ENCODE peak calls at places on chromosomes 5 and 9, in ten cellular contexts. Y is SW480; T is AG04450; Z is dorsolateral prefrontal cortex; E is H9; M is NCI-H1092; P is iris pigment epithelial cell; V is tibial nerve; J is A172; S is stimulated activated CD8-positive, alpha-beta memory T cell treated with anti-CD3 and anti-CD28 coated beads, Interleukin-4, amount 100 ng/mL, for 24 hours. B is an unnamed sample.

GRCh38 chr5:78803386-78803785 is 154.8 kb upstream of the LHFPL2 start:
- DNase-seq in Y (no peak), T (no peak), Z (peak; percentile 76), E (no peak), M (no peak), P (no peak), V (peak; percentile 34), J (no peak), S (no peak), B (peak; percentile 58)

GRCh38 chr9:109935406-109936087 is 155.5 kb downstream of the PALM2AKAP2 start:
- DNase-seq in Y (no peak), T (no peak), Z (no peak), E (no peak), M (no peak), P (peak; percentile 47), V (no peak), J (no peak), S (no peak), B (peak; percentile 74)

GRCh38 chr5:143119881-143120341 is 283.6 kb downstream of the NR3C1 start:
- DNase-seq in Y (no peak), T (no peak), Z (no peak), E (no peak), M (no peak), P (no peak), V (no peak), J (no peak), S (no peak), B (no peak)

GRCh38 chr5:6686916-6687409 is 26.3 kb upstream of the TENT4A start:
- DNase-seq in Y (no peak), T (no peak), Z (no peak), E (peak; percentile 58), M (no peak), P (peak; percentile 59), V (no peak), J (peak; percentile 19), S (no peak), B (peak; percentile 33)

GRCh38 chr9:134666801-134667200 is 25.2 kb downstream of the COL5A1 start:
- DNase-seq in Y (peak; percentile 32), T (no peak), Z (no peak), E (no peak), M (no peak), P (no peak), V (no peak), J (peak; percentile 39), S (no peak), B (peak; percentile 57)

GRCh38 chr5:132510076-132510475 is 19.5 kb upstream of the IRF1 start:
- DNase-seq in Y (peak; percentile 38), T (peak; percentile 86), Z (no peak), E (no peak), M (no peak), P (peak; percentile 93), V (no peak), J (peak; percentile 59), S (no peak), B (peak; percentile 90)

GRCh38 chr5:142239394-142240159 is 85.2 kb downstream of the SPRY4 start:
- DNase-seq in Y (no peak), T (no peak), Z (no peak), E (no peak), M (no peak), P (no peak), V (no peak), J (no peak), S (no peak), B (no peak)

GRCh38 chr9:120490888-120491595 is 88.9 kb downstream of the CDK5RAP2 start:
- DNase-seq in Y (no peak), T (no peak), Z (no peak), E (no peak), M (no peak), P (peak; percentile 71), V (no peak), J (no peak), S (no peak), B (no peak)

GRCh38 chr5:52870448-52870847 is 82.7 kb downstream of the ITGA1 start:
- DNase-seq in Y (no peak), T (no peak), Z (no peak), E (no peak), M (no peak), P (peak; percentile 81), V (no peak), J (no peak), S (no peak), B (no peak)

GRCh38 chr5:118552731-118553360 is 435.5 kb downstream of the DTWD2 start:
- DNase-seq in Y (no peak), T (no peak), Z (no peak), E (no peak), M (no peak), P (no peak), V (no peak), J (no peak), S (no peak), B (no peak)

GRCh38 chr5:145803617-145804016 is 31.5 kb downstream of the PRELID2 start:
- DNase-seq in Y (no peak), T (no peak), Z (no peak), E (no peak), M (no peak), P (no peak), V (no peak), J (no peak), S (no peak), B (no peak)

GRCh38 chr9:96218821-96219614 is 83.0 kb downstream of the HSD17B3 start:
- DNase-seq in Y (no peak), T (no peak), Z (no peak), E (peak; percentile 41), M (peak; percentile 20), P (no peak), V (no peak), J (no peak), S (no peak), B (no peak)

GRCh38 chr9:128579194-128579593 is 26.8 kb downstream of the SPTAN1 start:
- DNase-seq in Y (no peak), T (no peak), Z (no peak), E (no peak), M (no peak), P (no peak), V (no peak), J (no peak), S (no peak), B (no peak)

GRCh38 chr9:2336055-2336454 is 285.5 kb upstream of the VLDLR start:
- DNase-seq in Y (peak; percentile 6), T (no peak), Z (no peak), E (no peak), M (no peak), P (peak; percentile 37), V (no peak), J (no peak), S (no peak), B (no peak)

B was measured in astrocyte.